ENCODE peak calls at places on chromosomes 5 and 9, in six cellular contexts. One of them, this sample, is unnamed.

GRCh38 chr9:121654497-121655140 is 3.2 kb downstream of the DAB2IP start:
- DNase-seq in Peyer's patch: peak; percentile 54
- DNase-seq in suprapubic skin: no peak
- DNase-seq in prostate gland: no peak
- DNase-seq in vagina: no peak
- DNase-seq in ovary: no peak
- DNase-seq in this sample: no peak

GRCh38 chr5:34716986-34717385 is 60.9 kb downstream of the RAI14 start:
- DNase-seq in ovary: no peak
- DNase-seq in prostate gland: no peak
- DNase-seq in Peyer's patch: no peak
- DNase-seq in vagina: no peak
- DNase-seq in suprapubic skin: no peak
- DNase-seq in this sample: no peak

GRCh38 chr5:54904425-54904824 is 81.0 kb downstream of the ESM1 start:
- DNase-seq in vagina: no peak
- DNase-seq in ovary: no peak
- DNase-seq in prostate gland: no peak
- DNase-seq in suprapubic skin: no peak
- DNase-seq in Peyer's patch: no peak
- DNase-seq in this sample: no peak

GRCh38 chr5:174690256-174690655 is 34.1 kb upstream of the MSX2 start:
- DNase-seq in ovary: no peak
- DNase-seq in suprapubic skin: no peak
- DNase-seq in Peyer's patch: no peak
- DNase-seq in prostate gland: no peak
- DNase-seq in vagina: no peak
- DNase-seq in this sample: no peak

GRCh38 chr9:134213508-134214394 is 49.4 kb upstream of the RNU6ATAC start:
- DNase-seq in prostate gland: no peak
- DNase-seq in ovary: peak; percentile 17
- DNase-seq in vagina: no peak
- DNase-seq in Peyer's patch: no peak
- DNase-seq in suprapubic skin: no peak
- DNase-seq in this sample: no peak

GRCh38 chr5:90709323-90710148 is 150.9 kb downstream of the ADGRV1 start:
- DNase-seq in prostate gland: peak; percentile 10
- DNase-seq in Peyer's patch: no peak
- DNase-seq in suprapubic skin: no peak
- DNase-seq in vagina: no peak
- DNase-seq in ovary: peak; percentile 19
- DNase-seq in this sample: no peak

GRCh38 chr5:55855509-55855908 is 4.4 kb downstream of the IL31RA start:
- DNase-seq in vagina: no peak
- DNase-seq in Peyer's patch: no peak
- DNase-seq in ovary: no peak
- DNase-seq in prostate gland: no peak
- DNase-seq in suprapubic skin: no peak
- DNase-seq in this sample: no peak

GRCh38 chr5:23389543-23390215 is 117.7 kb upstream of the PRDM9 start:
- DNase-seq in vagina: no peak
- DNase-seq in suprapubic skin: no peak
- DNase-seq in Peyer's patch: no peak
- DNase-seq in ovary: no peak
- DNase-seq in prostate gland: no peak
- DNase-seq in this sample: no peak

GRCh38 chr9:136741885-136742568 is 713 bp downstream of the LCN10 start:
- DNase-seq in prostate gland: no peak
- DNase-seq in suprapubic skin: no peak
- DNase-seq in ovary: no peak
- DNase-seq in Peyer's patch: no peak
- DNase-seq in vagina: no peak
- DNase-seq in this sample: no peak

GRCh38 chr5:180045889-180046499 is 25.6 kb downstream of the RNF130 start:
- DNase-seq in vagina: no peak
- DNase-seq in suprapubic skin: no peak
- DNase-seq in Peyer's patch: no peak
- DNase-seq in prostate gland: no peak
- DNase-seq in ovary: no peak
- DNase-seq in this sample: no peak

GRCh38 chr5:99019812-99020697 is 91.2 kb upstream of the CHD1 start:
- DNase-seq in prostate gland: no peak
- DNase-seq in ovary: no peak
- DNase-seq in Peyer's patch: no peak
- DNase-seq in suprapubic skin: no peak
- DNase-seq in vagina: no peak
- DNase-seq in this sample: no peak

GRCh38 chr9:89449261-89449671 is 48.6 kb downstream of the SEMA4D start:
- DNase-seq in ovary: no peak
- DNase-seq in prostate gland: no peak
- DNase-seq in suprapubic skin: no peak
- DNase-seq in Peyer's patch: no peak
- DNase-seq in vagina: no peak
- DNase-seq in this sample: no peak

GRCh38 chr9:131116281-131117101 is 8.9 kb upstream of the NUP214 start:
- DNase-seq in vagina: no peak
- DNase-seq in suprapubic skin: peak; percentile 57
- DNase-seq in prostate gland: no peak
- DNase-seq in ovary: no peak
- DNase-seq in Peyer's patch: no peak
- DNase-seq in this sample: no peak

GRCh38 chr9:137648396-137648795 is 29.6 kb downstream of the EHMT1 start:
- DNase-seq in suprapubic skin: no peak
- DNase-seq in vagina: no peak
- DNase-seq in prostate gland: no peak
- DNase-seq in ovary: no peak
- DNase-seq in Peyer's patch: no peak
- DNase-seq in this sample: no peak

GRCh38 chr9:35538361-35539234 is 48.7 kb downstream of the RUSC2 start:
- DNase-seq in vagina: no peak
- DNase-seq in Peyer's patch: no peak
- DNase-seq in prostate gland: no peak
- DNase-seq in ovary: peak; percentile 84
- DNase-seq in suprapubic skin: peak; percentile 85
- DNase-seq in this sample: no peak

GRCh38 chr5:122358382-122358990 is 46.4 kb downstream of the SNCAIP start:
- DNase-seq in ovary: no peak
- DNase-seq in vagina: no peak
- DNase-seq in prostate gland: peak; percentile 15
- DNase-seq in suprapubic skin: no peak
- DNase-seq in Peyer's patch: no peak
- DNase-seq in this sample: no peak

GRCh38 chr5:160020969-160021368 is 12.0 kb downstream of the TTC1 start:
- DNase-seq in ovary: no peak
- DNase-seq in suprapubic skin: no peak
- DNase-seq in prostate gland: no peak
- DNase-seq in Peyer's patch: no peak
- DNase-seq in vagina: no peak
- DNase-seq in this sample: no peak

GRCh38 chr9:101536938-101537337 is 3.3 kb downstream of the RNF20 start:
- DNase-seq in Peyer's patch: no peak
- DNase-seq in vagina: no peak
- DNase-seq in suprapubic skin: no peak
- DNase-seq in ovary: no peak
- DNase-seq in prostate gland: no peak
- DNase-seq in this sample: no peak

GRCh38 chr9:78015242-78015641 is 16.4 kb downstream of the GNAQ start:
- DNase-seq in prostate gland: no peak
- DNase-seq in vagina: no peak
- DNase-seq in Peyer's patch: no peak
- DNase-seq in ovary: no peak
- DNase-seq in suprapubic skin: no peak
- DNase-seq in this sample: no peak

GRCh38 chr5:127517110-127517479 is 345 bp upstream of the PRRC1 start:
- DNase-seq in vagina: no peak
- DNase-seq in Peyer's patch: no peak
- DNase-seq in ovary: no peak
- DNase-seq in prostate gland: no peak
- DNase-seq in suprapubic skin: peak; percentile 79
- DNase-seq in this sample: no peak

GRCh38 chr5:78555870-78556269 is 92.7 kb downstream of the LHFPL2 start:
- DNase-seq in suprapubic skin: no peak
- DNase-seq in Peyer's patch: no peak
- DNase-seq in vagina: peak; percentile 56
- DNase-seq in ovary: no peak
- DNase-seq in prostate gland: no peak
- DNase-seq in this sample: no peak

GRCh38 chr5:78537821-78538220 is 110.8 kb downstream of the LHFPL2 start:
- DNase-seq in Peyer's patch: no peak
- DNase-seq in suprapubic skin: no peak
- DNase-seq in prostate gland: no peak
- DNase-seq in vagina: no peak
- DNase-seq in ovary: no peak
- DNase-seq in this sample: no peak

DNA sequence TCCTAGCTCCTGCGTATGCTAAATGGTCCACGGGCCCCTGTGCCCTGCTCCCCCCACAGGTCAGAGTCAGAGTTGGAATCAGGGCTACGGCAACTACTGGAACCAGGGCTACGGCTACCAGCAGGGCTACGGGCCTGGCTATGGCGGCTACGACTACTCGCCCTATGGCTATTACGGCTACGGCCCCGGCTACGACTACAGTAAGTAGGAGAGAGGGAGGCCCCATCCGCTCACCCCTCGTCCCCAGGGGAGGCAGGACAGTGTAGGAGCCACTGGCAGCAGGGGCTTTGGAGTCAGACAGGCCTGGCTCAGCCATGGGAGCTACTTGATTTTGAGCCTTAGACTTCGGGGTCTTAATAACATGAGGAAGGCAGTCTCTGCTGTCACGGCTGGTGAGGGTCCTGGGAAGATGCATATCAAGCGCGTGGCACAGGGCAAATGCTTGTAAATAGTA is 5.8 kb downstream of the HNRNPAB start:
- DNase-seq in vagina: no peak
- DNase-seq in suprapubic skin: no peak
- DNase-seq in ovary: no peak
- DNase-seq in prostate gland: no peak
- DNase-seq in Peyer's patch: no peak
- DNase-seq in this sample: no peak
- TF ChIP-seq POLR2A in vagina: no peak
- TF ChIP-seq POLR2A in suprapubic skin: no peak
- TF ChIP-seq POLR2A in ovary: no peak
- TF ChIP-seq POLR2A in prostate gland: no peak
- TF ChIP-seq POLR2A in Peyer's patch: no peak
- TF ChIP-seq POLR2A in this sample: no peak

DNA sequence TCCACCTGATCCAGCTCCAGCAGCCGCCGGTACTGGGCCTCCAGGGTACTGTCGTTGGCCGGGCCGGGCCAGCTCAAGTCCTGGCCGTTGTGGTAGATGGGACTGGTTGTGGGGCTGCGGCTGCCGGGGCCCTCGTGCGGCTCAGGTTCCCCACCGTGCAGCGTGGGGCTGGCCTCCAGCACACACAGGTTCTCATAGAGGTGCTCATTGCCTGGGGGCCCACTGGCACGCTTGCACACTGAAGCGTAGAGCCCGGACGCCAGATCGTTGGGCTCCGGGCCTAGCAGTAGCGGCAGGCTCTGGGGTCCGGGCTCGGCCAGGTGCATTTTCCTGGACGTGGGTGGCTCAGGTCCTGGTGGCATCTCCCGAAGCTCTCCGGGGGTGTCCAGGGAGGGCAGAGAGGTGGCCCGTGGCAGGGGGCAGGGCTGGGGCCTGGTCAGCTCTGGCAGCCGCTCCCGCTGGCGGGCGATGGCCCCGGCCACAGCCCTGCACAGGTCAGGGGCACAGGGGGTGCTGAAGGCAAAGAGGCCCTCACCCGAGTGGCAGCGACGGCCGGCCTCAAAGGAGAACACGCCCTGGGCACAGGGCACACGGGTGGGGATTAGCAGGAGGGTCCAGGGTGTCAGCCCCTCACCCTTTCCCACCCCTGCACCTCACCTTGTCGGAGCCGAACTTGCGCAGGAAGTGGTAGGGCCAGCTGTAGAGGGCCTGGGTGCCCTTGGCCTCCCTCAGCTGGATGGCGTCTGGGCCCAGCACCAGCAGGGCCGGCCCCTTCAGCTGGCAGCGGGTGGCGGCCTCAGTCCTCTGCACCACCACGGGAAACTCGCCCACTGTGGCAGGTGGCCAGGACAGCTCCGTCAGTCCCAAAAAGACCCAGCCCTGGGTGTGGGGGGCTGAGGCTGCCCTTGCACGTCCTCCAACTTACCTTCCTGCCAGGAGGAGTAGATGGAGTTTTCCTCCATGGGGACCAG is 5.3 kb downstream of the DOK3 start:
- DNase-seq in suprapubic skin: no peak
- DNase-seq in vagina: no peak
- DNase-seq in Peyer's patch: no peak
- DNase-seq in ovary: no peak
- DNase-seq in prostate gland: no peak
- DNase-seq in this sample: no peak
- H3K36me3 ChIP-seq in suprapubic skin: no peaks in the 10 kb centered on the region
- H3K36me3 ChIP-seq in vagina: no peaks in the 10 kb centered on the region
- H3K36me3 ChIP-seq in Peyer's patch: no peaks in the 10 kb centered on the region
- H3K36me3 ChIP-seq in ovary: no peaks in the 10 kb centered on the region
- H3K36me3 ChIP-seq in prostate gland: no peaks in the 10 kb centered on the region
- H3K36me3 ChIP-seq in this sample: peaks cover 10% of the 10 kb centered on the region

GRCh38 chr5:96809898-96810297 is 2.2 kb upstream of the ERAP1 start:
- DNase-seq in prostate gland: no peak
- DNase-seq in suprapubic skin: no peak
- DNase-seq in ovary: no peak
- DNase-seq in Peyer's patch: no peak
- DNase-seq in vagina: no peak
- DNase-seq in this sample: no peak

GRCh38 chr5:96812851-96813250 is 5.1 kb upstream of the ERAP1 start:
- DNase-seq in Peyer's patch: no peak
- DNase-seq in vagina: no peak
- DNase-seq in ovary: no peak
- DNase-seq in suprapubic skin: no peak
- DNase-seq in prostate gland: no peak
- DNase-seq in this sample: no peak

GRCh38 chr5:96808541-96808828 is 740 bp upstream of the ERAP1 start:
- DNase-seq in prostate gland: no peak
- DNase-seq in Peyer's patch: no peak
- DNase-seq in vagina: no peak
- DNase-seq in ovary: no peak
- DNase-seq in suprapubic skin: no peak
- DNase-seq in this sample: no peak

GRCh38 chr5:96808868-96809558 is 1.3 kb upstream of the ERAP1 start:
- DNase-seq in vagina: no peak
- DNase-seq in suprapubic skin: no peak
- DNase-seq in ovary: no peak
- DNase-seq in Peyer's patch: no peak
- DNase-seq in prostate gland: no peak
- DNase-seq in this sample: no peak

GRCh38 chr5:96807099-96807654 is 568 bp downstream of the ERAP1 start:
- DNase-seq in Peyer's patch: peak; percentile 92
- DNase-seq in ovary: peak; percentile 76
- DNase-seq in prostate gland: peak; percentile 69
- DNase-seq in suprapubic skin: peak; percentile 86
- DNase-seq in vagina: no peak
- DNase-seq in this sample: peak; percentile 10
- TF ChIP-seq POLR2A in Peyer's patch: no peak
- TF ChIP-seq POLR2A in ovary: no peak
- TF ChIP-seq POLR2A in prostate gland: no peak
- TF ChIP-seq POLR2A in suprapubic skin: no peak
- TF ChIP-seq POLR2A in vagina: peak; percentile 4
- TF ChIP-seq POLR2A in this sample: no peak

DNA sequence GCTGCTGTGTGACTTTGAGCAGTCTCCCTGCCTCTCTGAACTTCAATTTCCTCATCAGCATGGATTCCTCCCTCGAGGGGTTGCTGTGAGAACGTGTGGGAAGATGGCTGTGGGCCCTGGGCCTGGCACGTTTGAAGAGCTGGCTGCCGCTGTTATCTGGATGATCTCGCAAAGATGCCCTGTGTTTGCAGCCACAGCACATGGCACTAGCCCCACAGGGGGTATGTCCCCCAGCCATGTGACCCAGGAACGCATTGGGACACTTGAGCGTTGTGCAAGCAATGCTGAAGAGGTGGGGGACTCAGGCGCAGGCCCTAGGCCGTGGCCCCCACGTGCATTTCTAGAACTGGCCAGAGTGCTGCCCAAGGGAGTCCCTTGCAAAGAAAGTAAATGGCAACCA is 65.2 kb upstream of the NEURL1B start:
- DNase-seq in suprapubic skin: no peak
- DNase-seq in Peyer's patch: peak; percentile 33
- DNase-seq in vagina: no peak
- DNase-seq in ovary: no peak
- DNase-seq in prostate gland: no peak
- DNase-seq in this sample: no peak
- H3K36me3 ChIP-seq in suprapubic skin: no peaks in the 10 kb centered on the region
- H3K36me3 ChIP-seq in Peyer's patch: no peaks in the 10 kb centered on the region
- H3K36me3 ChIP-seq in vagina: no peaks in the 10 kb centered on the region
- H3K36me3 ChIP-seq in ovary: no peaks in the 10 kb centered on the region
- H3K36me3 ChIP-seq in prostate gland: no peaks in the 10 kb centered on the region
- H3K36me3 ChIP-seq in this sample: no peaks in the 10 kb centered on the region

This sample was measured in esophagus squamous epithelium.